ENCODE peak calls at places on chromosomes 16 and 17, in nine cellular contexts. T, O, E, P, G, R, I, A and X are unnamed samples.
A peak's percentile ranks its signal among the peaks of the same experiment; 100 is the strongest.

GRCh38 chr17:17783825-17784598 is 52.8 kb downstream of the SREBF1 start:
- DNase-seq in T (no peak), O (peak; percentile 70), E (no peak), P (peak; percentile 55), G (peak; percentile 71), R (peak; percentile 54), I (peak; percentile 68), A (no peak), X (no peak)

GRCh38 chr17:63816669-63817068 is 10.6 kb upstream of the PSMC5 start:
- DNase-seq in T (no peak), O (no peak), E (peak; percentile 81), P (no peak), G (no peak), R (no peak), I (no peak), A (no peak), X (no peak)

GRCh38 chr17:63675231-63675606 is 24.7 kb downstream of the LIMD2 start:
- DNase-seq in T (no peak), O (no peak), E (no peak), P (no peak), G (no peak), R (no peak), I (peak; percentile 50), A (peak; percentile 10), X (no peak)

GRCh38 chr17:48246623-48247022 is 139.1 kb downstream of the SNX11 start:
- DNase-seq in T (no peak), O (peak; percentile 59), E (peak; percentile 34), P (no peak), G (no peak), R (no peak), I (no peak), A (peak; percentile 67), X (no peak)

GRCh38 chr16:28175715-28176114 is 36.0 kb downstream of the XPO6 start:
- DNase-seq in T (no peak), O (no peak), E (no peak), P (no peak), G (no peak), R (no peak), I (no peak), A (no peak), X (no peak)

GRCh38 chr16:14119799-14120198 is 48.7 kb downstream of the MRTFB start:
- DNase-seq in T (no peak), O (no peak), E (no peak), P (no peak), G (no peak), R (no peak), I (no peak), A (no peak), X (no peak)

GRCh38 chr17:35725058-35725457 is 6.4 kb upstream of the RASL10B start:
- DNase-seq in T (no peak), O (no peak), E (no peak), P (no peak), G (no peak), R (no peak), I (no peak), A (no peak), X (no peak)

GRCh38 chr16:68412061-68412460 is 36.2 kb downstream of the SMPD3 start:
- DNase-seq in T (no peak), O (no peak), E (no peak), P (no peak), G (no peak), R (no peak), I (no peak), A (no peak), X (no peak)

GRCh38 chr17:53649201-53649600 is 173.5 kb upstream of the KIF2B start:
- DNase-seq in T (no peak), O (no peak), E (no peak), P (no peak), G (no peak), R (no peak), I (no peak), A (no peak), X (no peak)

GRCh38 chr16:1458977-1459341 is 14.6 kb upstream of the CCDC154 start:
- DNase-seq in T (no peak), O (no peak), E (no peak), P (no peak), G (no peak), R (no peak), I (no peak), A (no peak), X (peak; percentile 82)

GRCh38 chr17:42288985-42289862 is 926 bp downstream of the STAT5A start:
- DNase-seq in T (peak; percentile 29), O (no peak), E (no peak), P (peak; percentile 48), G (no peak), R (no peak), I (no peak), A (no peak), X (peak; percentile 68)

GRCh38 chr16:85422374-85423185 is 190.5 kb upstream of the GSE1 start:
- DNase-seq in T (no peak), O (no peak), E (no peak), P (peak; percentile 58), G (peak; percentile 38), R (peak; percentile 81), I (no peak), A (peak; percentile 54), X (no peak)

DNA sequence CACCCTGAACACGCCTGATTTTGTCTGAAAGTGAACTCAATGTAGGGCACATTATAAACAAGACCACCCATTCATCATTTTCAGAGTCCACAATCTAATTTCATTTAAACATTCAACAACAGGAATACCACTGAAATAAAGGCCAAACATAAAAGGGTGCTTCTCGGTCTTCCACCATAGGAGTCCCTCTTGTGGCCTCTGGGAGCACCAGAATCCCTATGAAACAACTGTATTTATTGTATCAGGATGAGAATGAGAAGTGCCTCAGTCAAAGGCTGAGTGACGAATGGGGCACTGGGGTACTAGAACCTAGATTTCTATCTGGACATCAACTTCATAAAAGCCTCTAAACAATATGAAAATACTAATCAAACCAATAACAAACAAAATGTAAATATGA is 40.4 kb downstream of the NXPH3 start:
- DNase-seq in T (no peak), O (no peak), E (no peak), P (no peak), G (no peak), R (no peak), I (no peak), A (no peak), X (peak; percentile 31)
- TF ChIP-seq CTCF in T (no peak), O (no peak), E (peak; percentile 23), P (no peak), G (no peak), R (no peak), I (peak; percentile 48), A (peak; percentile 14), X (peak; percentile 3)

DNA sequence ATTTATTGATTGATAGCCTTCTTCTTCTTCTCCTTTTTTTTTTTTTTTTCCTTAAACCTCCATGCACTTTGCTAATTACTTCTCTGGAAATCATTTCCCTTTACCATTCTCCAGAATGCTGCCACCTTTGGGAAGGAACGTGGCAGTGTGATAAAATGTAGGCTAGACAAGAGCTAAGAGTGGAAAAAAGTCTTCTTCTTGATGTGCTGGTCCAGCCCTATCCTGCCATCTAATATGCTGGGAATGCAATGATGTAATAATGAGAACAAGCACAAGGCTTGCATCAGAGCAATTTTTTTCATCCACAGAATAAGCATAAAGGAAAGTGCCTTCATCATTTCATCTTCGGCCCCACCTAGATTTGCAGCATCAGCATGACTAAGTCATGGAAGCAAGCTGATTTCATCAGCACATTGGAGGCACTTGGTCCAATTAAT is 128.7 kb upstream of the ZFHX3 start:
- DNase-seq in T (no peak), O (peak; percentile 86), E (peak; percentile 94), P (no peak), G (no peak), R (no peak), I (no peak), A (peak; percentile 94), X (no peak)
- TF ChIP-seq CTCF in T (no peak), O (peak; percentile 46), E (peak; percentile 50), P (no peak), G (no peak), R (no peak), I (peak; percentile 37), A (peak; percentile 52), X (no peak)

GRCh38 chr17:29956225-29956624 is 14.8 kb downstream of the EFCAB5 start:
- DNase-seq in T (no peak), O (no peak), E (no peak), P (no peak), G (no peak), R (no peak), I (no peak), A (no peak), X (no peak)

GRCh38 chr17:29959658-29960337 is 18.4 kb downstream of the EFCAB5 start:
- DNase-seq in T (no peak), O (no peak), E (peak; percentile 1), P (no peak), G (no peak), R (no peak), I (no peak), A (peak; percentile 29), X (no peak)

GRCh38 chr17:29958947-29959657 is 17.7 kb downstream of the EFCAB5 start:
- DNase-seq in T (no peak), O (peak; percentile 52), E (peak; percentile 49), P (no peak), G (no peak), R (no peak), I (no peak), A (peak; percentile 87), X (no peak)

GRCh38 chr17:29949708-29950107 is 8.3 kb downstream of the EFCAB5 start:
- DNase-seq in T (no peak), O (no peak), E (no peak), P (no peak), G (no peak), R (no peak), I (no peak), A (no peak), X (no peak)

DNA sequence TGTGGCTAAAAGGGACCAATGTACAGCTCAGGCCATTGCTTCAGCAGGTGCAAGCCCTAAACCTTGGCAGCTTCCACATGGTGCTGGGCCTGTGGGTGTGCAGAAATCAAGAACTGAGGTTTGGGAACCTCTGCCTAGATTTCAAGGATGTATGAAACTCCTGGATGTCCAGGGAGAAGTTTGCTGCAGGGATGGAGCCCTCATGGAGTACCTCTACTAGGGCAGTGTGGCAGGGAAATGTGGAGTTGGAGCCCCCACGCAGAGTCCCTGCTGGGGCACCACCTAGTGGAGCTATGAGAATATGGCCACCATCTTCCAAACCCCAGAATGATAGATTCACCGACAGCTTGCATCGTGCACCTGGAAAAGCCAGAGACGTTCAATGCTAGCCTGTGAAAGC is 13.0 kb downstream of the EFCAB5 start:
- DNase-seq in T (no peak), O (no peak), E (no peak), P (no peak), G (no peak), R (no peak), I (no peak), A (no peak), X (no peak)
- TF ChIP-seq CTCF in T (no peak), O (no peak), E (no peak), P (peak; percentile 28), G (no peak), R (no peak), I (no peak), A (no peak), X (no peak)

DNA sequence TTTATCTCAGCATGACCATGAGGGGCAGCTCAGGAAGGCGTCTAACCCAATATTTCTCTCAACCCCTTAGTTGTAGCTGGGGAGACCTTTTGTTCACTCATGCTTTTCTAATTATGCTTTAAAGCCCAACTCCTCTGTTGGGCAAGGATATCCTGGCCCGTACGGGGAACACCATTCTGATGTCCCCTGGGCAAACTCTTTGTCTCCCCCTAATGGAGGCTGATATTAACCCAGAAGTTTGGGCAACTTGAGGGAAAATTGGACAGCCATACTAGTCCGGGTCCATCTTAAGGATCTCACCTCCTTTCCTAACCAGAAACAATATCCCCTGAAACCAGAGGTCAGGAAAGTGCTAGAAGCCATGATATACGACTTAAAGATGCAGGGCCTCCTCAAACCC is 143.7 kb upstream of the COX10 start:
- DNase-seq in T (no peak), O (no peak), E (no peak), P (no peak), G (no peak), R (no peak), I (no peak), A (no peak), X (no peak)
- TF ChIP-seq CTCF in T (no peak), O (no peak), E (peak; percentile 16), P (no peak), G (no peak), R (no peak), I (no peak), A (no peak), X (no peak)